ENCODE peak calls at places on chromosomes 5 and 9, in four cellular contexts. U is SK-N-SH, S is fibroblast of lung, C is OCI-LY7. E is an unnamed sample.

GRCh38 chr9:121498487-121499176 is 1.0 kb downstream of the GGTA1 start:
- DNase-seq in U (peak; percentile 47), S (peak; percentile 8), C (peak; percentile 13), E (no peak)

GRCh38 chr5:79990205-79990597 is 861 bp downstream of the MTX3 start:
- DNase-seq in U (no peak), S (peak; percentile 14), C (peak; percentile 11), E (no peak)

GRCh38 chr9:111630182-111631070 is 708 bp upstream of the DNAJC25 start:
- DNase-seq in U (peak; percentile 30), S (no peak), C (no peak), E (no peak)

GRCh38 chr5:39231705-39232525 is 12.6 kb upstream of the FYB1 start:
- DNase-seq in U (no peak), S (peak; percentile 35), C (no peak), E (peak; percentile 82)

GRCh38 chr9:6910497-6910896 is 152.7 kb downstream of the KDM4C start:
- DNase-seq in U (no peak), S (no peak), C (no peak), E (no peak)

GRCh38 chr9:75200892-75201470 is 112.7 kb downstream of the OSTF1 start:
- DNase-seq in U (peak; percentile 30), S (peak; percentile 30), C (peak; percentile 55), E (peak; percentile 47)

GRCh38 chr9:134173127-134174072 is 9.0 kb upstream of the RNU6ATAC start:
- DNase-seq in U (no peak), S (no peak), C (no peak), E (no peak)

GRCh38 chr9:70832487-70832886 is 288.9 kb downstream of the TRPM3 start:
- DNase-seq in U (no peak), S (no peak), C (no peak), E (no peak)

GRCh38 chr9:14593406-14593805 is 99.8 kb downstream of the ZDHHC21 start:
- DNase-seq in U (no peak), S (no peak), C (no peak), E (peak; percentile 13)

GRCh38 chr9:84419203-84419602 is 78.6 kb upstream of the SLC28A3 start:
- DNase-seq in U (no peak), S (no peak), C (no peak), E (no peak)

GRCh38 chr5:104594850-104595249 is 1032.3 kb upstream of the NUDT12 start:
- DNase-seq in U (no peak), S (no peak), C (no peak), E (no peak)

GRCh38 chr9:99019523-99020331 is 76.0 kb downstream of the COL15A1 start:
- DNase-seq in U (no peak), S (peak; percentile 98), C (no peak), E (no peak)

GRCh38 chr5:76763136-76763535 is 47.2 kb downstream of the F2R start:
- DNase-seq in U (no peak), S (no peak), C (no peak), E (no peak)

GRCh38 chr9:97990259-97990658 is 7.1 kb downstream of the ANP32B start:
- DNase-seq in U (peak; percentile 27), S (peak; percentile 82), C (no peak), E (no peak)

GRCh38 chr5:12743582-12743981 is 839.3 kb upstream of the CTNND2 start:
- DNase-seq in U (no peak), S (no peak), C (no peak), E (no peak)

GRCh38 chr5:75656311-75657003 is 45.2 kb downstream of the ANKDD1B start:
- DNase-seq in U (no peak), S (peak; percentile 66), C (no peak), E (no peak)

GRCh38 chr9:100426194-100426531 is 780 bp upstream of the MSANTD3 start:
- DNase-seq in U (peak; percentile 29), S (no peak), C (no peak), E (no peak)

GRCh38 chr9:113373255-113373654 is 3.5 kb downstream of the HDHD3 start:
- DNase-seq in U (no peak), S (no peak), C (no peak), E (no peak)

GRCh38 chr5:106241409-106241808 is 1429.3 kb downstream of the EFNA5 start:
- DNase-seq in U (no peak), S (peak; percentile 11), C (no peak), E (peak; percentile 64)

GRCh38 chr5:122221857-122222256 is 90.2 kb upstream of the SNCAIP start:
- DNase-seq in U (no peak), S (no peak), C (no peak), E (no peak)

GRCh38 chr5:378976-379742 is 57.6 kb downstream of the AHRR start:
- DNase-seq in U (peak; percentile 1), S (peak; percentile 80), C (no peak), E (no peak)

GRCh38 chr9:99134893-99135341 is 30.0 kb downstream of the TGFBR1 start:
- DNase-seq in U (no peak), S (peak; percentile 85), C (no peak), E (no peak)

GRCh38 chr5:68823301-68823700 is 270.5 kb upstream of the SLC30A5 start:
- DNase-seq in U (no peak), S (no peak), C (no peak), E (no peak)

GRCh38 chr5:111962906-111963305 is 205.9 kb upstream of the NREP start:
- DNase-seq in U (no peak), S (no peak), C (no peak), E (no peak)

GRCh38 chr5:111960466-111961215 is 203.6 kb upstream of the NREP start:
- DNase-seq in U (no peak), S (peak; percentile 70), C (no peak), E (no peak)

GRCh38 chr5:111961867-111962266 is 204.9 kb upstream of the NREP start:
- DNase-seq in U (no peak), S (no peak), C (no peak), E (no peak)

GRCh38 chr5:111966290-111966689 is 209.3 kb upstream of the NREP start:
- DNase-seq in U (no peak), S (no peak), C (no peak), E (no peak)

DNA sequence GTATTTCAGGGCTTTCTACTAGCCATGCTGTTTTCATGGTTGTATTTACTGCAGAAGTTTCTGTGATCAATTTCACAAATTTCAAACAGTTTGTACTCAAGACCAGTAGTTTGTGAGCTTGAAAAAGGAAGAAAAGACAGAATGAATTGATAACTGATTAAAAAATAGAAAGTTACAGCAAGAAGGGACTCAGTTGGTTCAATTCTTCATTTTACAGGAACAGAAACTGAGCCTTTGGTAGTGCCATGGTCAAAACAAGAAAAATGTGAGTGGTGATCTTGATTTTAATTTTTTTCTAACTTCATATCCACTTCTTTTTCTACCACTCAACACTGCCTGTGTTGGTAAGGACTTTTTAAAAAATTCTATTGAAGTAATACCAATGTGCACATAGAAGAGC is 206.6 kb upstream of the NREP start:
- DNase-seq in U (no peak), S (no peak), C (no peak), E (no peak)
- H2AFZ ChIP-seq in U (no peak overlapping the region), S (no peak overlapping the region), C (no peak overlapping the region), E (no peak overlapping the region)

GRCh38 chr9:127449332-127449966 is 1.8 kb downstream of the RPL12 start:
- DNase-seq in U (no peak), S (no peak), C (peak; percentile 30), E (no peak)
- H2AFZ ChIP-seq in U (no peak overlapping the region), S (no peak overlapping the region), C (no peak overlapping the region), E (no peak overlapping the region)

DNA sequence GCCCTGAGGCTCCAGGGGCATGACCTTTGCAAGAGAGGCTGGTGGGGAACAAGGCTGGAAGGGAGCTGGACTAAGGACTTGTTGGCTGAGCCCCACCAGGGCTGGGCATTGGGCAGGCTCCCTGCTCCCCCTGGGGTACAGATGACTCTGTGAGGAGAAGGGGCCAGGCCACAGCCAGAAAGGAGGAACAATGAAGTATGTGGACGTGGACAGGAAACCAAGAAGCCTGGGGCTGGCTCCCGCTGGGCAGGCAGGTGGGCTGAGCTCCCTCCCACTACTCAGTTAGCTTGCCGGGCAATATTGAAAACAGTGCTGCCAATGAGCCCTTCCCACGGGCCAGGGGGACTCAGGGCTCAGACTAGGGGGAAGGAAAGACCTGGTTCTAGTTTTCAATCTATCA is 66.1 kb upstream of the SPTLC1 start:
- DNase-seq in U (no peak), S (no peak), C (no peak), E (no peak)
- H2AFZ ChIP-seq in U (no peak overlapping the region), S (peak overlapping the region; percentile 32), C (no peak overlapping the region), E (no peak overlapping the region)

GRCh38 chr9:89563511-89564256 is 41.1 kb upstream of the GADD45G start:
- DNase-seq in U (no peak), S (no peak), C (no peak), E (no peak)

GRCh38 chr9:89558948-89559347 is 45.9 kb upstream of the GADD45G start:
- DNase-seq in U (no peak), S (no peak), C (no peak), E (no peak)

GRCh38 chr9:89564257-89564878 is 40.4 kb upstream of the GADD45G start:
- DNase-seq in U (peak; percentile 48), S (no peak), C (peak; percentile 62), E (peak; percentile 50)

GRCh38 chr9:89558500-89558899 is 46.3 kb upstream of the GADD45G start:
- DNase-seq in U (no peak), S (no peak), C (no peak), E (no peak)

GRCh38 chr9:89562186-89562814 is 42.5 kb upstream of the GADD45G start:
- DNase-seq in U (no peak), S (peak; percentile 35), C (no peak), E (no peak)
- H2AFZ ChIP-seq in U (no peak overlapping the region), S (no peak overlapping the region), C (no peak overlapping the region), E (no peak overlapping the region)